ENCODE peak calls at places on chromosome 14, in six cellular contexts. K is astrocyte of the hippocampus; P is effector memory CD8-positive, alpha-beta T cell; C is left kidney; N is NCI-H1092 treated with DMSO at 0.1 percent for 48 hours; W is stimulated activated CD4-positive, alpha-beta T cell treated with anti-CD3 and anti-CD28 coated beads, TNF-alpha, amount 100 ng/mL, for 4 hours. M is an unnamed sample.

GRCh38 chr14:73829526-73830431 is 21.9 kb upstream of the PTGR2 start:
- DNase-seq in K (peak), P (peak), C (no peak), N (no peak), W (no peak), M (no peak)

GRCh38 chr14:101470266-101470665 is 91.0 kb upstream of the DIO3 start:
- DNase-seq in K (no peak), P (no peak), C (no peak), N (no peak), W (no peak), M (no peak)

GRCh38 chr14:99663716-99664635 is 19.0 kb downstream of the HHIPL1 start:
- DNase-seq in K (no peak), P (no peak), C (no peak), N (no peak), W (no peak), M (peak)

GRCh38 chr14:39452680-39453079 is 20.4 kb upstream of the FBXO33 start:
- DNase-seq in K (no peak), P (no peak), C (no peak), N (no peak), W (no peak), M (no peak)

GRCh38 chr14:83765200-83765599 is 1764.7 kb upstream of the FLRT2 start:
- DNase-seq in K (no peak), P (no peak), C (peak), N (no peak), W (no peak), M (no peak)

GRCh38 chr14:67487937-67488893 is at the start of gene TMEM229B:
- DNase-seq in K (no peak), P (peak), C (no peak), N (no peak), W (peak), M (no peak)

GRCh38 chr14:55745906-55746305 is 165.9 kb downstream of the KTN1 start:
- DNase-seq in K (no peak), P (no peak), C (no peak), N (no peak), W (no peak), M (no peak)

GRCh38 chr14:70096866-70097265 is 91.9 kb downstream of the SLC8A3 start:
- DNase-seq in K (peak), P (no peak), C (peak), N (peak), W (no peak), M (peak)

GRCh38 chr14:61927521-61927920 is 165.3 kb downstream of the SNAPC1 start:
- DNase-seq in K (peak), P (no peak), C (peak), N (no peak), W (no peak), M (peak)

GRCh38 chr14:72736348-72736747 is 157.6 kb downstream of the DPF3 start:
- DNase-seq in K (peak), P (no peak), C (peak), N (no peak), W (no peak), M (peak)

GRCh38 chr14:85617799-85618198 is 87.9 kb downstream of the FLRT2 start:
- DNase-seq in K (no peak), P (no peak), C (peak), N (no peak), W (no peak), M (no peak)

GRCh38 chr14:103422981-103423600 is 37.9 kb downstream of the MARK3 start:
- DNase-seq in K (peak), P (no peak), C (no peak), N (no peak), W (no peak), M (no peak)

GRCh38 chr14:61701946-61702345 is 6.6 kb downstream of the HIF1A start:
- DNase-seq in K (no peak), P (no peak), C (no peak), N (no peak), W (no peak), M (no peak)

GRCh38 chr14:89621009-89621421 is 204.0 kb upstream of the FOXN3 start:
- DNase-seq in K (no peak), P (peak), C (no peak), N (no peak), W (no peak), M (no peak)

GRCh38 chr14:102046337-102047278 is 40.2 kb downstream of the HSP90AA1 start:
- DNase-seq in K (peak), P (no peak), C (peak), N (peak), W (no peak), M (peak)

GRCh38 chr14:94022532-94023411 is 3.4 kb upstream of the OTUB2 start:
- DNase-seq in K (no peak), P (no peak), C (no peak), N (no peak), W (no peak), M (no peak)

GRCh38 chr14:23323838-23324454 is 2.7 kb downstream of the PABPN1 start:
- DNase-seq in K (no peak), P (no peak), C (no peak), N (no peak), W (no peak), M (no peak)

GRCh38 chr14:56555921-56556570 is 23.6 kb upstream of the TMEM260 start:
- DNase-seq in K (peak), P (no peak), C (peak), N (peak), W (no peak), M (peak)

GRCh38 chr14:25516838-25517237 is 466.9 kb upstream of the STXBP6 start:
- DNase-seq in K (peak), P (no peak), C (peak), N (peak), W (no peak), M (peak)

GRCh38 chr14:57987051-57987450 is 121.2 kb upstream of the SLC35F4 start:
- DNase-seq in K (no peak), P (no peak), C (no peak), N (no peak), W (no peak), M (no peak)

GRCh38 chr14:89848165-89848564 is 106.4 kb downstream of the EFCAB11 start:
- DNase-seq in K (peak), P (no peak), C (no peak), N (no peak), W (no peak), M (peak)

GRCh38 chr14:104107611-104108569 is 22.4 kb downstream of the ASPG start:
- DNase-seq in K (no peak), P (no peak), C (peak), N (no peak), W (no peak), M (no peak)

GRCh38 chr14:71686677-71687076 is 245.6 kb upstream of the RGS6 start:
- DNase-seq in K (peak), P (no peak), C (peak), N (no peak), W (no peak), M (no peak)

GRCh38 chr14:35045798-35046047 is 349 bp upstream of the FAM177A1 start:
- DNase-seq in K (no peak), P (no peak), C (no peak), N (no peak), W (no peak), M (peak)

GRCh38 chr14:60102389-60102788 is 10.7 kb downstream of the PCNX4 start:
- DNase-seq in K (peak), P (no peak), C (no peak), N (no peak), W (no peak), M (no peak)

GRCh38 chr14:103518416-103519042 is 4.1 kb downstream of the CKB start:
- DNase-seq in K (peak), P (peak), C (peak), N (peak), W (no peak), M (peak)

GRCh38 chr14:105474478-105475268 is at the start of gene CRIP2:
- DNase-seq in K (peak), P (peak), C (peak), N (peak), W (no peak), M (peak)

M was measured in GM23338.